ENCODE peak calls at places on chromosomes 4 and X, in six cellular contexts. O, J, Z, P, G and W are unnamed samples.
A peak's percentile ranks its signal among the peaks of the same experiment; 100 is the strongest.

GRCh38 chr4:156970501-156971167 is 965 bp downstream of the PDGFC start:
- DNase-seq in J (no peak), Z (no peak), O (peak; percentile 61), G (peak; percentile 6), P (peak; percentile 62), W (no peak)

GRCh38 chr4:52372269-52372668 is 286.8 kb downstream of the USP46 start:
- DNase-seq in J (no peak), G (no peak), O (no peak), P (no peak), Z (no peak), W (no peak)

GRCh38 chrX:39652336-39652735 is 445.4 kb downstream of the BCOR start:
- DNase-seq in P (no peak), Z (no peak), J (no peak), G (no peak), O (peak; percentile 51), W (peak; percentile 9)

GRCh38 chrX:134909258-134909657 is 81.5 kb upstream of the SMIM10 start:
- DNase-seq in G (no peak), O (no peak), P (no peak), J (no peak), Z (no peak), W (no peak)

GRCh38 chrX:109347618-109348017 is 134.3 kb downstream of the GUCY2F start:
- DNase-seq in Z (no peak), G (no peak), J (no peak), P (no peak), O (no peak), W (no peak)

GRCh38 chrX:129980540-129981206 is 1.8 kb upstream of the BCORL1 start:
- DNase-seq in P (peak; percentile 71), G (peak; percentile 1), Z (no peak), O (no peak), J (no peak), W (no peak)

GRCh38 chr4:151865327-151865726 is 104.5 kb upstream of the GATB start:
- DNase-seq in O (no peak), Z (peak; percentile 7), J (no peak), P (peak; percentile 20), G (no peak), W (no peak)

GRCh38 chrX:30302957-30303356 is 6.2 kb downstream of the NR0B1 start:
- DNase-seq in Z (no peak), G (peak; percentile 4), J (no peak), P (no peak), O (no peak), W (no peak)

GRCh38 chr4:141142423-141142822 is 9.2 kb upstream of the RNF150 start:
- DNase-seq in G (no peak), Z (no peak), O (no peak), P (no peak), J (no peak), W (no peak)

GRCh38 chr4:98625920-98626319 is 32.5 kb downstream of the TSPAN5 start:
- DNase-seq in O (no peak), G (no peak), P (no peak), Z (no peak), J (no peak), W (no peak)

GRCh38 chr4:25154594-25155265 is 5.5 kb downstream of the SEPSECS start:
- DNase-seq in G (no peak), O (no peak), J (no peak), Z (no peak), P (no peak), W (no peak)

GRCh38 chrX:109959356-109959871 is 43.5 kb upstream of the TMEM164 start:
- DNase-seq in O (no peak), G (no peak), Z (no peak), J (no peak), P (no peak), W (no peak)

GRCh38 chr4:6733358-6734164 is 17.6 kb downstream of the BLOC1S4 start:
- DNase-seq in Z (no peak), P (no peak), O (no peak), G (no peak), J (no peak), W (no peak)

GRCh38 chrX:49257846-49258748 is 6.4 kb downstream of the FOXP3 start:
- DNase-seq in G (no peak), P (no peak), O (no peak), J (no peak), Z (no peak), W (no peak)

GRCh38 chr4:7607156-7607910 is 172.6 kb upstream of the PSAPL1 start:
- DNase-seq in P (no peak), J (no peak), Z (no peak), G (no peak), O (no peak), W (no peak)

GRCh38 chr4:47104986-47105385 is 73.6 kb downstream of the GABRB1 start:
- DNase-seq in J (no peak), O (no peak), G (no peak), Z (no peak), P (no peak), W (no peak)

GRCh38 chr4:41072021-41072777 is 142.1 kb downstream of the APBB2 start:
- DNase-seq in O (no peak), G (no peak), J (no peak), P (no peak), Z (no peak), W (no peak)

GRCh38 chr4:157315968-157316367 is 95.4 kb downstream of the GRIA2 start:
- DNase-seq in Z (no peak), P (no peak), O (no peak), J (no peak), G (no peak), W (no peak)

GRCh38 chr4:4766570-4766969 is 92.9 kb upstream of the MSX1 start:
- DNase-seq in P (no peak), J (no peak), O (no peak), G (no peak), Z (no peak), W (no peak)

GRCh38 chr4:55386073-55386472 is 9.7 kb upstream of the TMEM165 start:
- DNase-seq in Z (no peak), G (no peak), P (no peak), O (peak; percentile 58), J (no peak), W (no peak)

GRCh38 chrX:132483951-132484350 is 4.9 kb downstream of the MBNL3 start:
- DNase-seq in J (no peak), G (no peak), Z (no peak), O (no peak), P (no peak), W (no peak)

GRCh38 chrX:22234380-22234779 is 38.3 kb upstream of the CBLL2 start:
- DNase-seq in G (no peak), P (no peak), O (no peak), Z (no peak), J (no peak), W (no peak)

GRCh38 chr4:111722321-111722720 is 422.9 kb upstream of the FAM241A start:
- DNase-seq in G (no peak), O (no peak), Z (no peak), P (no peak), J (no peak), W (no peak)